ENCODE peak calls at places on chromosomes 4 and X, in four cellular contexts. P is AG09309, V is HCT116, X is fibroblast of mammary gland. J is an unnamed sample.

GRCh38 chr4:21413807-21414370 is 534.7 kb downstream of the KCNIP4 start:
- DNase-seq in P (no peak), V (no peak), X (no peak), J (no peak)

GRCh38 chr4:63296773-63297172 is 1112.5 kb downstream of the TECRL start:
- DNase-seq in P (no peak), V (no peak), X (no peak), J (no peak)

GRCh38 chr4:2127609-2128300 is 68.6 kb downstream of the NAT8L start:
- DNase-seq in P (no peak), V (no peak), X (no peak), J (no peak)

GRCh38 chr4:26803462-26803861 is 57.2 kb upstream of the STIM2 start:
- DNase-seq in P (no peak), V (no peak), X (no peak), J (no peak)

GRCh38 chr4:169815606-169816005 is 57.9 kb upstream of the HPF1 start:
- DNase-seq in P (no peak), V (no peak), X (peak), J (no peak)

GRCh38 chrX:126165721-126166401 is at the start of gene DCAF12L2:
- DNase-seq in P (no peak), V (no peak), X (no peak), J (no peak)

GRCh38 chr4:183011213-183011907 is 87.7 kb upstream of the WWC2 start:
- DNase-seq in P (no peak), V (no peak), X (peak), J (no peak)

GRCh38 chrX:130060122-130061069 is 49.9 kb downstream of the ELF4 start:
- DNase-seq in P (no peak), V (peak), X (peak), J (no peak)

GRCh38 chr4:34720563-34720962 is 1523.8 kb downstream of the ARAP2 start:
- DNase-seq in P (peak), V (peak), X (peak), J (no peak)

GRCh38 chr4:81468685-81469084 is 3.0 kb downstream of the RASGEF1B start:
- DNase-seq in P (no peak), V (no peak), X (no peak), J (no peak)

GRCh38 chr4:97395980-97396562 is 747.2 kb downstream of the STPG2 start:
- DNase-seq in P (no peak), V (no peak), X (no peak), J (no peak)
- TF ChIP-seq CTCF in P (no peak), V (no peak), X (no peak), J (no peak)

DNA sequence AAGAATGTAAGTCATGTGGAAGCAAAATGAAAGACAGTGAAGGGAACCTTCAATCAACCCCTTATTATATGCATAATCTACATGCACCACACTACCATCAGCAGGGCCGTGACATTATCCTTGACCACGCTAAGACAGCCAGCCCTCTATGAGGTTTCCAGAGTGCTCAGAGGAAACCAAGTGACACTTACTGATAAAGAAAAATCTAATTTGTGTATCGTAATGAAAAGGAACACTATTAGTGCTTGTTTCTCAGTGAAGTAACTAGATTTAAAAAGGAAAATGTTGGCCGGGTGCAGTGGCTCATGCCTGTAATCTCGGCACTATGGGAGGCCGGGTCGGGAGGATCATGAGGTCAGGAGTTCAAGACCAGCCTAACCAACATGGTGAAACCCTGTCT is 56.4 kb downstream of the ABCG2 start:
- DNase-seq in P (no peak), V (no peak), X (no peak), J (no peak)
- TF ChIP-seq CTCF in P (no peak), V (no peak), X (no peak), J (no peak)

DNA sequence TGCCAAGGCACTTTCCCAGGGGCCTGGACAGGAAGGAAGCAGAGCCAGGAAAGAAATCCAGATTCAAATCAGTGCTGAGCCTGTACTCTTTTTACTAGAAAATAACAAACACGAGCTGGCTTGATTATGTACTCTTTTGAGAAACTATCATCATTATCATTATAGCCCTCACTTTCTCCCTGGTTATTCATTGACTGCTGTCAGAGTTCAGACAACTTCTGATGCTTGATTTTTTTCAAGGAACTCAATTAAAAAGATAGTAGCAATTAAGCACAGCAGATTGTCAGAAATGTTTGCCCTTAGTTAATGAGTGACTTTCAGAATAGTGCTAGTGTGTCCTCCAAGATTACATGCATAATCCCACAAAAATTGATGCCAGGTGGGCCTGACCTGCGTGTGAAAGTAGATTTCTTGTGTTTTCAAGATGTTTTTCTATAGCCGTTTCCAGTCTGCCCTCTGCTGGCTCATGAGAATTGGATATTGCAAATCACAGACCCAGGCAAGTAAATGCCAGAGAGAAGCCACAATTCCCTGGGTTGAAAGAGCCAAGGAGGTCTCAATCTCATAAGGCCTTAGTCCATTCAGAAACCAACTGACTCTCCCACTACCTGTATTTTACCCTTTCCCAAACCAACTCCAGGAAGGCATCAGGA is 14.3 kb upstream of the PNPLA4 start:
- DNase-seq in P (no peak), V (no peak), X (peak), J (no peak)
- TF ChIP-seq CTCF in P (peak), V (peak), X (peak), J (peak)

GRCh38 chrX:8755116-8755515 is 23.2 kb upstream of the ANOS1 start:
- DNase-seq in P (no peak), V (no peak), X (no peak), J (no peak)
- TF ChIP-seq CTCF in P (no peak), V (no peak), X (no peak), J (no peak)